ENCODE peak calls at places on chromosome 14, in five cellular contexts. O is transverse colon, A is HL-60, U is GM12892, I is K562. F is an unnamed sample.

GRCh38 chr14:58978336-58978735 is 210.1 kb upstream of the DAAM1 start:
- DNase-seq in I (no peak), O (no peak), U (no peak), A (no peak), F (no peak)

GRCh38 chr14:94081386-94081820 is 293 bp downstream of the IFI27L1 start:
- DNase-seq in I (no peak), A (no peak), U (no peak), O (no peak), F (no peak)

GRCh38 chr14:33452982-33453381 is 497.9 kb downstream of the EGLN3 start:
- DNase-seq in I (no peak), O (no peak), A (no peak), U (no peak), F (no peak)

GRCh38 chr14:24110485-24110884 is 4.1 kb upstream of the DCAF11 start:
- DNase-seq in O (no peak), U (no peak), I (no peak), A (no peak), F (no peak)

GRCh38 chr14:66070542-66071319 is 415.4 kb upstream of the CCDC196 start:
- DNase-seq in U (peak), I (peak), A (peak), O (peak), F (peak)

GRCh38 chr14:62694075-62694474 is 351.2 kb downstream of the KCNH5 start:
- DNase-seq in U (no peak), A (no peak), I (no peak), O (no peak), F (no peak)

GRCh38 chr14:45015133-45015532 is 53.1 kb downstream of the TOGARAM1 start:
- DNase-seq in O (no peak), U (no peak), I (no peak), A (no peak), F (no peak)

GRCh38 chr14:62655161-62655560 is 390.1 kb downstream of the KCNH5 start:
- DNase-seq in U (no peak), O (no peak), I (no peak), A (no peak), F (no peak)

GRCh38 chr14:64704145-64704742 is at the start of gene PLEKHG3:
- DNase-seq in A (peak), U (no peak), O (peak), I (peak), F (peak)
- TF ChIP-seq POLR2AphosphoS5 in A (no peak), U (no peak), O (peak), I (no peak), F (peak)

GRCh38 chr14:76762617-76763361 is 1.5 kb downstream of the VASH1 start:
- DNase-seq in O (no peak), I (no peak), U (no peak), A (no peak), F (no peak)

GRCh38 chr14:76761849-76762616 is 765 bp downstream of the VASH1 start:
- DNase-seq in U (no peak), I (no peak), A (no peak), O (no peak), F (no peak)

GRCh38 chr14:76760331-76761197 is 704 bp upstream of the VASH1 start:
- DNase-seq in O (no peak), I (no peak), A (no peak), U (no peak), F (no peak)

GRCh38 chr14:76759589-76759988 is 1.7 kb upstream of the VASH1 start:
- DNase-seq in O (no peak), A (no peak), U (no peak), I (no peak), F (no peak)

GRCh38 chr14:76761198-76761848 is at the start of gene VASH1:
- DNase-seq in U (peak), A (no peak), O (peak), I (peak), F (peak)
- TF ChIP-seq POLR2AphosphoS5 in U (no peak), A (no peak), O (no peak), I (no peak), F (peak)

GRCh38 chr14:36856095-36856878 is 194.6 kb downstream of the PAX9 start:
- DNase-seq in I (no peak), U (no peak), O (peak), A (no peak), F (no peak)
- TF ChIP-seq POLR2AphosphoS5 in I (no peak), U (no peak), O (no peak), A (no peak), F (no peak)

DNA sequence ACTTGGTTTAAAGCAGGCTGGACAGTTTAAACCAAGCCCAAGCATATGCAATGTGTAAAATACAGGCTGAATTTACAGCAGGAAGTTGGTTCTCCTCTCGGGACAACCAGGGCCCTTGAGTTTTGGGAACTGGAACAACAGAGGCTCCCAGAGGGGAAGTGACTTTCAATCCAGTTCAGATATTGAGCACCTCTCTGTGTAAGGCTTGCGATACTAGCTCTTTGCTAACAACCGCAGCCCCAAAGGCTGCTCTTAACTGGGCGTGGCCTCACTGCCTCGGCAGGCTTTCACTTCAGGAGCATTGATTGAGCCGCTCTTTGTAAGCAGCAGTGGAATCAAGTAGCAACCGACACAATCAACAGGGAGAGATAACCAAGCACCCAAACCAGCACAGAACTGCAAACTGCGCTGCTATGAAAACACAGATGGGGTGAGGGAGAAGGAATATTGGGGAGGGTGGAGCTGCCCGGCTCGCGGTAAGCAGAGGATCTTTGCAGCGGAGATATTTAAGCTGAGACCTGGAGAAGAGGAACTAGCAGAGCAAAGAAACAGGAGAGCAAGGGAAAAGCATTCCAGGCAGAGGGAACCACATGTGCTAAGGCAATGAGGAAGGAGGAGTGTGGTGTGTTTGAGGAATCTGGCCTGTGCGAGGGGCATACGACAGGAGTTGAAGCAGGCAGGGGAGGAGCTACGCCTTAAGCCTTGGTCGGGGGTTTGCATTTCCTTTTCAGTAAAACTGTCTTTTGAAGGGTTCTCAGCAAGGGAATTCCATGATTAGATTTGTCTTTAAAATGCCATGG is 17.3 kb upstream of the YY1 start:
- DNase-seq in O (peak), I (peak), U (peak), A (peak), F (peak)
- TF ChIP-seq POLR2AphosphoS5 in O (peak), I (no peak), U (no peak), A (peak), F (no peak)

GRCh38 chr14:74592476-74593191 is 19.4 kb downstream of the LTBP2 start:
- DNase-seq in I (no peak), A (no peak), U (no peak), O (no peak), F (no peak)

GRCh38 chr14:74596747-74597456 is 15.1 kb downstream of the LTBP2 start:
- DNase-seq in A (no peak), U (no peak), O (no peak), I (no peak), F (no peak)

GRCh38 chr14:74593241-74593985 is 18.6 kb downstream of the LTBP2 start:
- DNase-seq in O (no peak), I (no peak), U (no peak), A (no peak), F (peak)

GRCh38 chr14:74594021-74594420 is 18.0 kb downstream of the LTBP2 start:
- DNase-seq in I (no peak), U (no peak), O (no peak), A (no peak), F (no peak)

DNA sequence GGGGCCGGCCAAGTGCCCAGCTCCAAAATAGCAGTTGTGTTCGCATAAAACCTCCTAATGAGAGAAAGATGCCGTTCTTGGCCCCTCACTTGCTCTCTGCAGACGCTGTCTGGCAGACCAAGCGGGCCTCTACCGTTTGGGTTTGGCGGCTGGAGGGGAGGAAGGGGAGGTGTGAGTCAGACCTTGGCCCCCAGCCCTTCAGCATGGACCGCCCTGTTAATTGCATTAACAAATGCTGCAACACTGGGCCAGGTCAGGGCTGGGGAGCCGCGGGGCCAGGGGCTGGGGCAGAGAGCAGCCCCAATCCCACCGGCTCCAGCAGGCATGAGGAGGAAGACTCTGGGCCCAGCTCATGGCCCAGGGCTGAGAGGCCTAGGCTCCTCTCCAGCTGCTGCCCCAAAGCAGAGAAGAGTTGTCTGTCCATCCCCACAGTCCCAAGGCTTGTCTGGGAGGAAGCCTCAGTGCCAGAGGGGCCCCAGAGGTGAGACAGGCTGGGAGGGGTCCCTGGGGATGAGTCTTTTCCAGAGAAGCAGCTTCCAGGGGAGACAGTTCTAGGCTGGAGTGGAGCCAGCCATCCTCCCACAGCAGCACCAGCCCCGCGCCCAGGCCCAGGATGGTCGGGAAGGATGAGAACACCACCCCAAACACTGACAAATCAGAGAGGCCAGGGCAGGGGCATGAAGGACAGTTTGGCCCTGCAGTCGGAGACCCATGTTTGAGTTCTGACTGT is 16.9 kb downstream of the LTBP2 start:
- DNase-seq in U (no peak), O (peak), A (no peak), I (no peak), F (peak)
- TF ChIP-seq POLR2AphosphoS5 in U (no peak), O (no peak), A (no peak), I (no peak), F (peak)

GRCh38 chr14:28758253-28758915 is 8.2 kb upstream of the FOXG1 start:
- DNase-seq in U (no peak), I (no peak), O (no peak), A (no peak), F (no peak)

GRCh38 chr14:28759056-28759657 is 7.4 kb upstream of the FOXG1 start:
- DNase-seq in I (no peak), A (no peak), U (no peak), O (no peak), F (no peak)

GRCh38 chr14:28760431-28760996 is 6.1 kb upstream of the FOXG1 start:
- DNase-seq in O (no peak), A (no peak), U (no peak), I (no peak), F (no peak)

GRCh38 chr14:28761438-28762289 is 4.9 kb upstream of the FOXG1 start:
- DNase-seq in U (no peak), O (no peak), A (no peak), I (no peak), F (no peak)

DNA sequence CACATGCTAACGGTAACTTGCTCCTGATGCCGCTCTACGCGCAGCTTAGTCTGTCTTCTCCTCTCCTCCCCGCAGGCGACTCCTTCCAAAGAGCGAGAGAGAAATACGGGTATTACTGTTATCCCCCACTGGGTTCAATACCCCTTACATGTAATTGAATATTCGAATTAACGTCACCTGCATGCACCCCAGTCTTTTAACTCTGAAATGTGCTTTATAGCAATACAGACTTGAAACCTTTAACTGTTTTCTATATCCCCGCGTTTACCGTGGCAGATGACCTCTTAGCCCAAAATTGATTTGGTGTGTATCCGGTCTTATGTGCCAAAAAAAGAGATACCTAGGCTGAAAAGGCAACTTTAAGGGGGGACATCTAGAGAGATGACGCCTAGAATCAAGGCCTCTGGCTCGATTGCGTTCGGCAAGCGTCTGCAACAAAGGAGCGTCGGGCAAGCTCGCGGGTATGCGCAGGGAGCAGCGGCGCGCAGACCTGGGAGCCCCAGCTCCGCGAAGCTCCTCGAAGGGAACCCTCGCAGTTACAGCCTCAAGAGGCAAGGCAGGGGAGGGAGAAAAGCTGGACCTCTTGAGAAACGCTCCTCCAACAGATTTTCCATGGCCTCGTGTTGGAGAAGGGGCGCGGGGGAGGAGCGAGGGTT is 6.8 kb upstream of the FOXG1 start:
- DNase-seq in I (no peak), O (no peak), A (no peak), U (no peak), F (no peak)
- TF ChIP-seq POLR2AphosphoS5 in I (no peak), O (no peak), A (no peak), U (no peak), F (no peak)

DNA sequence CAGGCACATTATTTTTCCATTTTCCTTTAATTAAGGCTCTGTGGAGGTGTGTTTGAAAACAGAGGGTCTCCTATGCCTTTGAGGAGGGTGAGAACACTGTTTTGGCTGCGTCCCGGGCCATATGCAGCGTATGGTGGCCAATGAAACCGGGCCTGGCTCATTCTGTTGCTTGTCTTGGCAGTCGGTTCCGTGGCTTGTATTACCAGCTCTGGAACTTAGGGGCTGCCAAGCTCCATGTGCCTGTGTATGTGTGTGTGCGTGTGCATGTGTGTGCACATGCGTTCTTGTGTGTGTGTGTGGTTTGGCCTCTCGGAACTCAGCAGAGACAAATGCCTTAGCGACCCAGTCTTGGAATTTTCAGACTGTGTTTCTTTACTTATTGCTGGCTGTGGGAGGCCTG is 2.7 kb downstream of the JDP2 start:
- DNase-seq in U (no peak), A (no peak), O (no peak), I (no peak), F (no peak)
- TF ChIP-seq POLR2AphosphoS5 in U (no peak), A (no peak), O (no peak), I (no peak), F (no peak)

GRCh38 chr14:75630695-75631452 is 29.8 kb downstream of the ERG28 start:
- DNase-seq in O (no peak), A (no peak), U (no peak), I (no peak), F (no peak)
- TF ChIP-seq POLR2AphosphoS5 in O (no peak), A (no peak), U (no peak), I (no peak), F (no peak)

GRCh38 chr14:74571901-74572828 is 39.9 kb downstream of the LTBP2 start:
- DNase-seq in A (no peak), O (peak), I (no peak), U (no peak), F (peak)
- TF ChIP-seq POLR2AphosphoS5 in A (no peak), O (peak), I (no peak), U (no peak), F (peak)